ENCODE peak calls at places on chromosomes 11 and 22, in ten cellular contexts. H is heart left ventricle, G is progenitor cell of endocrine pancreas, Y is H9, J is dorsolateral prefrontal cortex, M is ascending aorta, A is Calu3, W is cardiac fibroblast, N is HFFc6, V is fibroblast of pulmonary artery. O is an unnamed sample.

GRCh38 chr22:17201285-17201945 is 17.8 kb downstream of the ADA2 start:
- DNase-seq in H (no peak), V (peak), W (peak), Y (no peak), N (no peak), A (peak), G (no peak), J (no peak), M (no peak), O (no peak)

GRCh38 chr11:61626580-61627380 is 45.9 kb upstream of the SYT7 start:
- DNase-seq in W (peak), V (peak), Y (peak), H (peak), J (no peak), N (no peak), G (peak), A (peak), M (no peak), O (peak)

GRCh38 chr11:59875856-59876519 is 2.6 kb upstream of the OOSP3 start:
- DNase-seq in V (no peak), H (no peak), W (no peak), A (no peak), N (no peak), G (no peak), J (no peak), M (no peak), Y (no peak), O (no peak)

GRCh38 chr11:45607995-45608394 is 57.4 kb downstream of the CHST1 start:
- DNase-seq in V (peak), N (no peak), Y (no peak), W (peak), J (no peak), M (no peak), G (no peak), A (no peak), H (peak), O (no peak)

GRCh38 chr11:5989203-5989602 is 2.4 kb upstream of the OR52L1 start:
- DNase-seq in Y (no peak), J (no peak), G (no peak), N (no peak), W (no peak), M (no peak), A (no peak), H (no peak), V (no peak), O (no peak)

GRCh38 chr22:17769013-17769715 is 5.1 kb downstream of the BID start:
- DNase-seq in A (no peak), V (no peak), W (no peak), J (no peak), H (no peak), N (no peak), Y (no peak), M (no peak), G (no peak), O (no peak)

GRCh38 chr11:134475951-134476350 is 63.9 kb upstream of the B3GAT1 start:
- DNase-seq in M (no peak), H (no peak), G (no peak), J (no peak), A (no peak), W (no peak), Y (peak), V (no peak), N (no peak), O (no peak)

GRCh38 chr11:10192036-10192435 is 102.0 kb downstream of the SBF2 start:
- DNase-seq in Y (no peak), V (no peak), M (no peak), N (no peak), A (no peak), W (peak), G (no peak), H (no peak), J (no peak), O (no peak)

GRCh38 chr11:58912124-58912523 is 27.2 kb upstream of the GLYATL1 start:
- DNase-seq in A (no peak), N (peak), V (peak), Y (no peak), G (no peak), J (no peak), M (no peak), H (no peak), W (no peak), O (no peak)

GRCh38 chr22:47245786-47246185 is 483.3 kb downstream of the TBC1D22A start:
- DNase-seq in A (no peak), H (no peak), V (no peak), J (no peak), M (no peak), W (no peak), N (no peak), G (no peak), Y (no peak), O (no peak)

GRCh38 chr11:6757373-6757967 is 14.3 kb downstream of the OR2AG2 start:
- DNase-seq in Y (peak), V (peak), W (peak), M (no peak), N (peak), J (peak), A (peak), H (peak), G (peak), O (peak)

GRCh38 chr22:22228921-22229320 is 15.7 kb upstream of the VPREB1 start:
- DNase-seq in H (no peak), Y (no peak), V (no peak), N (no peak), M (no peak), G (no peak), W (no peak), J (no peak), A (no peak), O (no peak)

GRCh38 chr11:119368121-119369034 is 13.1 kb downstream of the USP2 start:
- DNase-seq in J (no peak), W (peak), V (peak), A (peak), H (peak), N (no peak), Y (no peak), G (no peak), M (no peak), O (no peak)

GRCh38 chr11:29527391-29527936 is 489.4 kb downstream of the KCNA4 start:
- DNase-seq in W (peak), Y (no peak), A (peak), H (no peak), V (peak), G (no peak), M (no peak), N (peak), J (no peak), O (no peak)

GRCh38 chr22:46175631-46176030 is 25.3 kb downstream of the PPARA start:
- DNase-seq in Y (no peak), J (no peak), V (no peak), G (no peak), A (no peak), N (peak), W (no peak), H (no peak), M (no peak), O (no peak)

GRCh38 chr11:44136176-44136945 is 40.9 kb downstream of the EXT2 start:
- DNase-seq in H (no peak), A (no peak), W (no peak), G (no peak), M (no peak), V (no peak), J (no peak), Y (no peak), N (no peak), O (no peak)

GRCh38 chr11:3738241-3738640 is 59.1 kb downstream of the NUP98 start:
- DNase-seq in V (peak), Y (no peak), G (no peak), W (peak), H (no peak), M (no peak), A (no peak), N (peak), J (no peak), O (no peak)

GRCh38 chr11:95451682-95452081 is 220.7 kb upstream of the SESN3 start:
- DNase-seq in W (peak), J (no peak), A (no peak), N (no peak), G (no peak), M (no peak), H (no peak), V (peak), Y (no peak), O (no peak)

GRCh38 chr22:27775087-27775697 is 26.4 kb downstream of the MN1 start:
- DNase-seq in H (no peak), N (no peak), G (no peak), W (peak), A (no peak), V (no peak), J (no peak), M (no peak), Y (no peak), O (no peak)

GRCh38 chr11:115919341-115920086 is 415.3 kb upstream of the CADM1 start:
- DNase-seq in N (no peak), M (no peak), V (peak), W (no peak), J (no peak), A (no peak), Y (no peak), G (no peak), H (no peak), O (no peak)

DNA sequence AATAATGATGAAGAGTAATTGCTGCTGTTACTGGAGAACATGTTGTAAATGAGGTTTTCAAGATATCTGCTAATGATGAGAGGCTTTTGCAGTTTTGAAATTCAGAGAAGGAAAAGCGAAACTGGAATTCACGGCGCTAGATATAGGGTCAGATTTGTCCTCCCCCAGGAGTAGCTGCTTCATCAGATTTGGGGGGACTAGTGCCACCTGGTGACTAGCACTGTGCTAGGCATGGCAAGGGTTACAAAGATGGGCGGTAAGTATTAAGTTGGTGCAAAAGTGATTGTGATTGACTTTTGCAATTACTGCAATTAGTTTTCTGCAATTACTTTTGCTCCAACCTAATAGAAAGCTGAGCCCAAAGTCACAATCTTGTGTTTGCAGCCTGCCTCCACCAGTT is 879.9 kb upstream of the TENM4 start:
- DNase-seq in J (no peak), W (no peak), A (no peak), N (no peak), Y (peak), M (no peak), G (no peak), V (no peak), H (no peak), O (no peak)
- TF ChIP-seq CTCF in J (peak), W (no peak), A (no peak), N (no peak), Y (peak), M (no peak), G (no peak), V (no peak), H (no peak), O (peak)

GRCh38 chr11:22670803-22671202 is 4.4 kb downstream of the GAS2 start:
- DNase-seq in Y (no peak), V (peak), M (no peak), H (no peak), G (no peak), N (no peak), J (no peak), W (peak), A (no peak), O (no peak)
- TF ChIP-seq CTCF in Y (peak), V (peak), M (no peak), H (no peak), G (peak), N (no peak), J (peak), W (peak), A (no peak), O (no peak)

DNA sequence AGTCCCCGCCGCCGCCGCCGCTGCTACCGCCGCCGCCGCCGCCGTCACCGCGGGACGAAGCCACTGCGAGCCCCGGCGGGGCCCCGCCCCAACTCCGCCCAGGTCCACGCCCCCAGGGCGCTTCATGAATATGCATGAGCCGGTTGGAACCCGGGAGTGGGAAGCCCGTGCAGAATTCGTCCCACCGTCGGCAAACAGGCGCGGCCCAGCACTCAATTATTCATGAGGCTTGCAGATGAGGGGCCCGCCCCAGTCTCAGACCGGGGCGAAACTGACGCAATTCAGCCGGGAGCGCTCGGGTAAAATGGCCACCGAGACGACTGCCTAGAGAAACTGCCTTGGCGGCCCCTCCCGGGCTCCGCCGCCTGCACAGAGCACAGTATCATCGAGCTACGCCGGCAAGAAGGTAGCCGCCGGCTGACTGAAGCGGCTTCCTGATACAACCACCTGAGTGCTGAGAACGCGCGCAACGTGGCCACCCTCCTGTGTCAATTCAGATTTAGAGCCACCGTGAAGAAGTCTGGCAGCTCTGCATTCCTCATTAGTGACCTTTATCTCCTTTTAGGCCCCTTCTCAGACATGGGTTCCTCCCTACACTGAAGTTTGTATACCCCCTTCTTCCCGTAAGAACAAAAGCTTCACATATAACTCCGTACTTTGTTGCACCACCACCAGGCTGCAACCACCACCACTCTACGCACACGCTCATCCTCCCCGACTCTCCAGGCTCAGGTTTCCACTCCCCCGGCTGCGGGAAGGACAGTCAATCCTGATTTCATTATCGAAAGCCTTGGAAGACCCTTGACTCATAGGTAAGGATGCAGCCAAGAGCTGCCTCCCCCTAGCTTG is at the start of gene TNKS1BP1:
- DNase-seq in W (peak), G (peak), M (peak), H (peak), Y (peak), N (peak), J (peak), A (peak), V (peak), O (peak)
- TF ChIP-seq CTCF in W (no peak), G (no peak), M (no peak), H (no peak), Y (no peak), N (no peak), J (no peak), A (no peak), V (no peak), O (no peak)

GRCh38 chr22:42296381-42296853 is 26.0 kb upstream of the TCF20 start:
- DNase-seq in G (no peak), J (peak), N (no peak), Y (no peak), V (no peak), H (peak), A (peak), W (no peak), M (no peak), O (peak)
- TF ChIP-seq CTCF in G (no peak), J (peak), N (peak), Y (peak), V (no peak), H (no peak), A (peak), W (no peak), M (no peak), O (no peak)

GRCh38 chr22:48973694-48974041 is 854.0 kb downstream of the BRD1 start:
- DNase-seq in G (no peak), A (no peak), V (no peak), H (no peak), N (no peak), Y (no peak), J (no peak), M (no peak), W (no peak), O (no peak)

GRCh38 chr22:48972979-48973693 is 854.5 kb downstream of the BRD1 start:
- DNase-seq in A (no peak), M (no peak), G (no peak), W (no peak), J (no peak), N (no peak), Y (no peak), H (no peak), V (no peak), O (no peak)

GRCh38 chr22:48968201-48968959 is 859.3 kb downstream of the BRD1 start:
- DNase-seq in G (peak), A (no peak), V (no peak), J (no peak), W (no peak), M (no peak), N (no peak), Y (peak), H (no peak), O (peak)
- TF ChIP-seq CTCF in G (peak), A (no peak), V (no peak), J (peak), W (no peak), M (no peak), N (peak), Y (peak), H (no peak), O (no peak)

DNA sequence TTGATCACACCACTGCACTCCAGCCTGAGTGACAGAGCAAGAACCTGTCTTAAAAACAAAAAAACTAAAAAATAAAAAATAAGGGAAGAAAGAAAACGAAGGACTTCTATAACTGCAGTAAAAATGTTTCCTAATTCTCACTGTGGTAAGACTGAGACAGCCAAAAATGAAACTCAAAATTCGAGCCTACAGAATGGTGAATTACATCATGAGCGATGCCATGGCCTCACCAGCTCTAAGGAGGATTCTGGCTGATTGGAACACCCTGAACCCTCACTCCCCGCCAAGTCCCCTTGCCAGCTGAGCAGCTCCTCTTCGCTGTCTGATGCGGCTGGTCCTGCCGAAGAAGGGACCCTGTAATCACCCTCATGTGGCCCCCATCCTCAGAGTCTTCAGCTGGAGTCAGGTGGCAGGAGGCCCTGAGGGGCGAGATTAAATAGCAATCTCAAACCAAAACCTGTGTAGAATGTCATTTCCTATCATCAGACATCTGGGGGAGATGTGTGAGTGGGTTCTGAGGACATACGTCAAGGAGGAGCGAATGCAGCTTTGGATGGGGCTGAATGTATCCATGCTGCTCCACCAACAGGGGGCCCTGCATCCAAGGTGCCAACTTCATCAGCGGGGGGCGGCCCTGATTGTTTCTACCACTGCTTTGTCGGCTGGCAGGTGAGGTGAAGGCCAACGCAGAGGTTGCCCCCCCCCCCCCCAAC is 29.2 kb downstream of the PDGFB start:
- DNase-seq in J (no peak), Y (peak), N (no peak), A (no peak), W (no peak), G (no peak), H (no peak), M (no peak), V (no peak), O (no peak)
- TF ChIP-seq CTCF in J (no peak), Y (peak), N (peak), A (peak), W (peak), G (peak), H (peak), M (peak), V (peak), O (no peak)

DNA sequence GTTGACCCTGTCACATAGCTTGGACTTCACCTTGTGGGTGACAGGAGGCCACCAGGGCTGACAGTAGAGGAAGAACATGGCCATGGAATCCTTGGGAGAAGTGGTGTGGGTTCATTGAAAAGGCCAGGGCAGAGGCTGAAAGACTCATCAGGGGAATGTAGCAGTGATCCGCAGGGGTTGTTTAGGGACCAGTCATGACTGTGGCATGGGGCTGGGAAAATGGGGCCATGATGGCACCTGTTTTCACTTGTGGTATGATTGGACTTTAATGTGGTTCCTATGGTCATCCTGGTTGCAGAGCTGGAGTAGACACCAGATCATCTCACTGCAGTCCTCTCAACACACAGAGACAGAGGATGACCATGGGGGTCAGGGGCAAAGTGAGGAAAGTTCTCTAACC is 66.7 kb upstream of the MYEOV start:
- DNase-seq in N (no peak), A (no peak), V (no peak), Y (peak), M (no peak), G (no peak), H (no peak), J (no peak), W (no peak), O (no peak)
- TF ChIP-seq CTCF in N (no peak), A (no peak), V (no peak), Y (no peak), M (no peak), G (no peak), H (no peak), J (no peak), W (no peak), O (no peak)